ENCODE peak calls at places on chromosomes 4 and X, in four cellular contexts. Z is tibial nerve, F is AG04450, T is heart right ventricle. S is an unnamed sample.

GRCh38 chrX:24148535-24149345 is 789 bp upstream of the ZFX start:
- DNase-seq in T (no peak), Z (no peak), F (no peak), S (peak; percentile 72)

GRCh38 chrX:41616935-41617334 is 71.8 kb upstream of the GPR34 start:
- DNase-seq in T (no peak), F (no peak), Z (no peak), S (no peak)

GRCh38 chr4:1542516-1543320 is 136.5 kb upstream of the NKX1-1 start:
- DNase-seq in T (peak; percentile 6), F (no peak), Z (no peak), S (no peak)

GRCh38 chr4:1196421-1197183 is 24.2 kb upstream of the SPON2 start:
- DNase-seq in F (no peak), T (no peak), Z (no peak), S (no peak)

GRCh38 chr4:113682730-113683129 is 78.8 kb downstream of the CAMK2D start:
- DNase-seq in T (no peak), Z (no peak), F (no peak), S (peak; percentile 89)

GRCh38 chrX:134932528-134933217 is 58.1 kb upstream of the SMIM10 start:
- DNase-seq in Z (no peak), T (no peak), F (no peak), S (peak; percentile 80)

GRCh38 chr4:125315571-125316390 is 1.0 kb downstream of the FAT4 start:
- DNase-seq in F (no peak), T (peak; percentile 70), Z (peak; percentile 14), S (peak; percentile 48)

GRCh38 chr4:7971881-7972500 is 32.3 kb upstream of the AFAP1 start:
- DNase-seq in Z (no peak), T (no peak), F (no peak), S (no peak)

GRCh38 chr4:112178731-112179130 is 33.5 kb downstream of the FAM241A start:
- DNase-seq in F (no peak), T (no peak), Z (no peak), S (peak; percentile 41)

DNA sequence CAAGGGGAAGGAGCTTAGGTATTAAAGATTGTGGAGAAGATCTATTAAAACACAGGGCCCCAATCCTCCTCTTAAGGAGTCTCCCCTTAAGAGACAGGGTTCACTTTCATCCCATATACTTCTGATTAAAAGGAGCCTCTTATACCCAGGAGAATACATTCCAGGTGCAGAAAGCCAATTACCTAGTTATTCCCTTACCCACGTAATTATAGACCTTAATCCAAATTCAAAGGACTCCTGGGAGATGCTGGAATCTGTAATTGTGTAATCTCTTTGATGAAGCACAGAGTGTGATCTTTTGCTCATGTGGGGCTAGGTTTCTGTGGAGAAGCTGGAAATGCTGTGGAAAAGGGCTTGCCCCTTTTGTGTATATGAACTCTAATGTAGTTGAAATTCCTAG is 1.4 kb upstream of the SEC24B start:
- DNase-seq in Z (no peak), F (no peak), T (no peak), S (no peak)
- H3K4me3 ChIP-seq in Z (no peak overlapping the region), F (no peak overlapping the region), T (no peak overlapping the region), S (no peak overlapping the region)

GRCh38 chr4:185880571-185880970 is 68.6 kb upstream of the SORBS2 start:
- DNase-seq in T (no peak), Z (no peak), F (no peak), S (no peak)
- TF ChIP-seq CTCF in T (no peak), Z (no peak), F (no peak), S (no peak)

GRCh38 chr4:52861171-52861873 is 795 bp upstream of the RASL11B start:
- DNase-seq in F (no peak), T (no peak), Z (no peak), S (no peak)
- H3K4me3 ChIP-seq in F (peak overlapping the region; percentile 75), T (peak overlapping the region; percentile 51), Z (peak overlapping the region; percentile 67), S (peak overlapping the region; percentile 52)

DNA sequence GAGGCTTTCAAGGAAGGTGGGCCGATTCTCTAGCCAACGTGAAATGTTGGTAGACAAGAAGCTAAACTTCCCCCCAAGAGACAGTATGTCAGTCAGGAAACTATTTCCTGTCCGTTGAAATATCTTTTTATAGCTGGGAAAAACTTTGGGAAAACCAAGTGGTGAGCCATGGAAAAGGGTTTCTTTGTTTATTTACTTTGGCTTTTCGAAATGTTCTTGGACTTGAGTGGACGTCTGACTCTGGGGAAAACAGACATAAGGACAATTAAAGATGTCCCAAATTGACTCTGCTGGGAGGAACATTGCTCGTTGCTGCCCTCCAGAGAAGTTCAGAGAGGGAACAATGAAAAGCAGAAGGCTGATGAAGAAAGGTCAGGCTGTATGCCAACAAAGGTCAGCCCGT is 295.4 kb downstream of the RAPGEF2 start:
- DNase-seq in Z (peak; percentile 11), T (no peak), F (no peak), S (peak; percentile 83)
- TF ChIP-seq CTCF in Z (no peak), T (peak; percentile 50), F (no peak), S (peak; percentile 11)

GRCh38 chr4:185211035-185211434 is 1.6 kb downstream of the SNX25 start:
- DNase-seq in Z (no peak), T (no peak), F (no peak), S (no peak)
- H3K4me3 ChIP-seq in Z (peak overlapping the region; percentile 77), T (no peak overlapping the region), F (peak overlapping the region; percentile 86), S (peak overlapping the region; percentile 84)

DNA sequence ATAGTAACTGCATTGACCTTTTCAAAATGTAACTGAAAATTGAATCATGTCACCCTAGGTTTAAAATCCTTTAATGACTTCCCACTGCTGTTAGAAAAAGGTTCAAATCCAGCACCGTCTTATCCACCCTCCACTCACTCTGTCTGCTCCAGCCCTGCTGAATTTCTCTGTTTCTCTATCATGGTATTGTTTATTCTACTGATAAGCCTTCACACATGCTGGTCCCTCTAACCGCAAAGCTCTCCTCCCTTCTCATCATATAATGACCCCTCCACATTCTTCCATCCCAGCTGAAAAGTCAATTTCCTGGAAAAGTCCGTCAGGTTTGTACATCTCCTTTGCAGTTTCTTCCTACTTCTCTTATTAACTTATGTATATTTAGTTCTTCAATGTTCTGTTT is 389.2 kb upstream of the F9 start:
- DNase-seq in T (no peak), F (no peak), Z (no peak), S (no peak)
- TF ChIP-seq CTCF in T (no peak), F (no peak), Z (no peak), S (no peak)

GRCh38 chrX:2712428-2712827 is 21.3 kb downstream of the CD99 start:
- DNase-seq in T (no peak), Z (no peak), F (no peak), S (no peak)

GRCh38 chrX:2712890-2713860 is 22.1 kb downstream of the CD99 start:
- DNase-seq in F (no peak), Z (no peak), T (no peak), S (no peak)

GRCh38 chrX:2711441-2711840 is 20.3 kb downstream of the CD99 start:
- DNase-seq in T (no peak), F (no peak), Z (no peak), S (no peak)

GRCh38 chrX:2715066-2715600 is 24.0 kb downstream of the CD99 start:
- DNase-seq in T (no peak), F (no peak), Z (no peak), S (no peak)

DNA sequence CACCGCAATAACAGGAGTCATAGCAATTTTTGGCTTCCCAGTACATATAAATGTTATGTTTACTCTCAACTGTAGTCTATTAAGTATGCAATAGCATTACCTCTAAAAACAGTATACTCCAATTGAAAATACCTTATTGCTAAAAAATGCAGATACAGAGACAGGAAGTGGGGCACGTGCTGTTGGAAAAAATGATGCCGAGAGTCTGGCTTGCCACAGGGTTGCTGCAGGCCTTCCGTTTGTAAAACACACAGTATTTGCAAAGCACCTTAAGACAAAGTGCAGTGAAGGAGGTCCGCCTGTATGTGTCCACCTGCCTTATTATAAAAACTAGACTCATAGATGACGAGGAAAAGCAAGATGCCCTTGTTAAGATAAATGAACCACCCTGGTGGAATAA is 23.5 kb downstream of the CD99 start:
- DNase-seq in Z (no peak), T (no peak), F (no peak), S (no peak)
- H3K4me3 ChIP-seq in Z (no peak overlapping the region), T (no peak overlapping the region), F (no peak overlapping the region), S (no peak overlapping the region)